ENCODE peak calls at places on chromosomes 4 and X, in eight cellular contexts. V is suprapubic skin, M is OCI-LY7, I is colonic mucosa, D is astrocyte of the spinal cord, J is foreskin fibroblast, Z is GM12865, B is spleen. O is an unnamed sample.

GRCh38 chr4:15232725-15233597 is 194.9 kb upstream of the C1QTNF7 start:
- DNase-seq in J (peak), V (no peak), D (peak), M (no peak), B (no peak), I (no peak), Z (peak), O (peak)

GRCh38 chrX:97705936-97706335 is 822.2 kb downstream of the RPA4 start:
- DNase-seq in J (no peak), Z (no peak), D (no peak), V (no peak), B (no peak), M (no peak), I (no peak), O (no peak)

GRCh38 chr4:63492515-63492914 is 916.7 kb downstream of the TECRL start:
- DNase-seq in J (no peak), M (no peak), I (no peak), B (no peak), Z (no peak), V (no peak), D (no peak), O (no peak)

GRCh38 chrX:132271330-132271729 is 52.1 kb upstream of the RAP2C start:
- DNase-seq in B (no peak), Z (no peak), I (no peak), J (peak), D (no peak), M (no peak), V (no peak), O (no peak)

GRCh38 chrX:151996329-151996728 is 21.9 kb upstream of the GABRE start:
- DNase-seq in J (no peak), I (no peak), V (no peak), B (no peak), D (no peak), M (no peak), Z (no peak), O (no peak)

GRCh38 chr4:23161787-23162186 is 469.1 kb downstream of the GBA3 start:
- DNase-seq in Z (no peak), D (no peak), M (no peak), J (no peak), I (no peak), B (no peak), V (no peak), O (no peak)

GRCh38 chrX:135512508-135513139 is 7.8 kb upstream of the INTS6L start:
- DNase-seq in I (no peak), Z (peak), V (no peak), B (no peak), D (no peak), J (no peak), M (no peak), O (no peak)

GRCh38 chr4:6926681-6927478 is 17.3 kb downstream of the TBC1D14 start:
- DNase-seq in I (peak), B (no peak), V (no peak), Z (no peak), J (no peak), D (no peak), M (no peak), O (no peak)

GRCh38 chr4:103753868-103754653 is 34.3 kb upstream of the TACR3 start:
- DNase-seq in I (no peak), M (no peak), D (no peak), V (no peak), B (no peak), Z (no peak), J (no peak), O (no peak)

DNA sequence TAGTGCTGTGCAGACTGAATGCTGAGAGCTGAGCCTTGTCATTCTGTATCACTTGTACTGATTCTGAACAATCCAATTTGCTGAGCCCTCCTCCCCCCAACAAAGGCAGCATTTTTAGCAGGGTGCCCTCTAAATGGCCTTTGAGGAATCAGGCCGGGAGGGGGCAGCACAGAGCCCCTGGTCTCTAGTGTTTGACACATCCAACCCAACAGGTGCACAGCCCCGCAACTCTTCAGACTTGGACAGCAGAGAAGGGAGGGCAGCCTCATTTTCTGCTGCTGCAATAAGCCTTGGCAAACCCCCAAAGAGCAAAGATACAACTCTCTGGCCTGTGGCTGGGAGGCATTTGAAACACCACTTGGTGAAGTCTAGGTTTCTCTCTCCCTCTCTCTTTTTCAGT is 3.4 kb downstream of the ATP1B4 start:
- DNase-seq in I (peak), Z (peak), J (peak), V (no peak), D (no peak), M (peak), B (peak), O (peak)
- TF ChIP-seq CTCF in I (peak), Z (peak), J (peak), V (peak), D (peak), M (peak), B (peak), O (peak)

DNA sequence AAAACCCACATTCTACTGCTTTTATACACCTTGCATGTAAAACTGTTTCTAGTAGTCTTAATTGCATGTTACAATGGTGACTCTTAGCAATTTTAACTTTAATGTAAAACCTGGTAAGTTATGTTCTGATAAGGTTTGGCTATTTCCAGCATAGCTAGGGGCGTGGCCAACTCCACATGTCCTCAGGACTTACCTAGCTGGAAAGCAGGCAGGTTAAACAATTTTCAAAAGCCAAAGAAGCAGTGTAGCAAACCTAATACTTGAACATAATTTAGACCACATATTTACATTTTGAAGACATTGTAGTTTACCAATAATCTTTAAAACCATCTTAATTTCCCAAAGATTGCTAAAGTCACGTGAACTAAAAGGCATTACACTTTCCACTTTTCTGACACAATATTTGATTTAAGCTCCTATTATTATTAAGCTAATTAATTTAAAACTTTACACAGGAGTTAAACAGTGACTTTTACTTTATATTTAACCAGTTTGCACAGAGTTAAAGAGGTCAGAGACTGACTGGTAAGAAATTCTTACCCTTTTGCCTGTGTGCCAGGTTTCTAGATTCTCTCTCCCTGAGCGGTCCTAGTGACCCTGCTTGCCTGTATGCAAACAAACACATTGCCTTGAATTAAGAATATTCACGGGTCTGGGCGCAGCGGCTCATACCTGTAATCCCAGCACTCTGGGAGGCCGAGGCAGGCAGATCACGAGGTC is 88.2 kb downstream of the GLUD2 start:
- DNase-seq in Z (no peak), I (no peak), V (no peak), B (no peak), D (no peak), J (no peak), M (no peak), O (no peak)
- H3K4me3 ChIP-seq in Z (no peak), I (no peak), V (no peak), B (no peak), D (no peak), J (no peak), M (no peak), O (no peak)

DNA sequence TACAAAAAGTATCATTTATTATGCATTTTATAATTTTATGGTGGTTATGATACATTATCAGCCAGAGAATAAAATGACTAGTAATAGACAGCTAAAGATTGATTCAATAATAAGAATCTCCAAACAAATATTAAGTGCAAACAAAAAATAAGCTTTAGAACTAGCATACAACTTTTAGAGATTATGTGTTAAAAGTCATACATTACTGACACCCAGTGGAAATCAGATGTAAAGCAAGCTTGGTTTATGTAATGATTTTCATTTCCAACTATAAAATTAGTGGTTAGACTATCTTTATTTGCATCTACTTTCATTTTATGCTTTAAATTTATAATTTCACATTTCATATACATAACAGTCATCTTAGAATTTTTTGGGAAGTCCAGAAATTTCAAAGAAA is 57.7 kb downstream of the IL13RA2 start:
- DNase-seq in I (no peak), V (no peak), M (no peak), Z (no peak), D (peak), J (peak), B (no peak), O (peak)
- TF ChIP-seq CTCF in I (no peak), V (peak), M (peak), Z (no peak), D (peak), J (peak), B (no peak), O (peak)

GRCh38 chr4:74475946-74476345 is 31.0 kb downstream of the AREG start:
- DNase-seq in J (no peak), M (no peak), Z (no peak), I (no peak), V (no peak), D (no peak), B (no peak), O (no peak)
- H3K4me3 ChIP-seq in J (no peak), M (no peak), Z (no peak), I (no peak), V (no peak), D (no peak), B (no peak), O (no peak)

GRCh38 chrX:12949927-12950656 is 24.8 kb upstream of the TMSB4X start:
- DNase-seq in D (peak), Z (peak), V (peak), J (peak), B (peak), I (peak), M (peak), O (peak)

GRCh38 chrX:12951590-12951965 is 23.3 kb upstream of the TMSB4X start:
- DNase-seq in I (no peak), Z (peak), V (no peak), J (no peak), M (peak), D (no peak), B (no peak), O (no peak)

GRCh38 chrX:12953420-12953819 is 21.5 kb upstream of the TMSB4X start:
- DNase-seq in Z (no peak), B (no peak), D (no peak), M (no peak), I (no peak), J (no peak), V (no peak), O (no peak)

GRCh38 chrX:12949205-12949926 is 25.5 kb upstream of the TMSB4X start:
- DNase-seq in V (no peak), J (peak), Z (no peak), D (no peak), M (no peak), B (no peak), I (no peak), O (peak)

GRCh38 chrX:12950851-12951589 is 23.9 kb upstream of the TMSB4X start:
- DNase-seq in J (no peak), V (no peak), D (no peak), B (peak), Z (peak), M (peak), I (peak), O (peak)
- TF ChIP-seq CTCF in J (no peak), V (peak), D (peak), B (peak), Z (peak), M (peak), I (peak), O (peak)

GRCh38 chr4:163710158-163710557 is 215.7 kb downstream of the TMA16 start:
- DNase-seq in I (no peak), D (no peak), J (no peak), M (no peak), B (no peak), V (no peak), Z (no peak), O (no peak)

GRCh38 chr4:163707873-163708272 is 213.4 kb downstream of the TMA16 start:
- DNase-seq in I (no peak), Z (no peak), D (no peak), B (no peak), M (no peak), J (no peak), V (no peak), O (no peak)

DNA sequence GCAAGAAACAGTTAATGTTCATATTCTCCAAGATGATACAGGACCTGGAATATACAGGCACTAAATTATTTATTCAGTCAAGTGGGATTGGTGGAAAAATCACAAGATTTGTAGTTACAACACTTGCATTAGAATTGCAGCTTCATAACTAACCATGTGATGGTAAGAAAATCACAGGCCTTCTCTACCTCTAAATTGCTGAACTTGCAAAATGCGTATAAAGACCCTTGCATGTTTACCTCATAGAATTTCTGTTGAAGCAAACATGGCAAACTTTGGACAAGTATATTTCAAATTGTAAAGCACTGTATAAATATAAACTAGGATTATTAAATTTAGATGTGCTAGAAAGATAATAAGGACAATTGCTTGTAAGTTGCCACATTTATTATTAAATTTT is 215.1 kb downstream of the TMA16 start:
- DNase-seq in B (no peak), Z (no peak), M (no peak), V (no peak), D (no peak), J (no peak), I (no peak), O (no peak)
- H3K4me3 ChIP-seq in B (no peak), Z (no peak), M (no peak), V (no peak), D (no peak), J (no peak), I (no peak), O (no peak)

GRCh38 chrX:45749375-45749774 is 548.7 kb upstream of the DIPK2B start:
- DNase-seq in D (peak), J (peak), Z (no peak), I (no peak), V (no peak), M (no peak), B (no peak), O (peak)
- TF ChIP-seq CTCF in D (peak), J (no peak), Z (peak), I (no peak), V (no peak), M (peak), B (no peak), O (peak)

O was measured in choroid plexus epithelial cell.